ENCODE peak calls at places on chromosome 11, in five cellular contexts. N is tibial artery, Y is lower lobe of right lung, G is right lobe of liver, U is A549. H is an unnamed sample. For H3K4me1, the result is how much of the 10 kb centered on the place peaks cover.

GRCh38 chr11:77035580-77035979 is 1.4 kb downstream of the B3GNT6 start:
- DNase-seq in Y (no peak), U (peak), G (no peak), N (no peak), H (no peak)

GRCh38 chr11:104968365-104968855 is at the start of gene CASP4:
- DNase-seq in U (peak), Y (no peak), G (no peak), N (no peak), H (no peak)

GRCh38 chr11:613369-613968 is 2.3 kb downstream of the IRF7 start:
- DNase-seq in U (peak), G (peak), N (peak), Y (peak), H (no peak)

GRCh38 chr11:130448416-130449068 is at the start of gene ADAMTS15:
- DNase-seq in U (peak), N (peak), G (peak), Y (peak), H (peak)

GRCh38 chr11:27239305-27239942 is 123.6 kb downstream of the CCDC34 start:
- DNase-seq in G (no peak), N (peak), Y (no peak), U (no peak), H (no peak)

GRCh38 chr11:36672815-36673450 is 74.9 kb upstream of the RAG2 start:
- DNase-seq in N (no peak), Y (no peak), G (no peak), U (peak), H (no peak)

GRCh38 chr11:65623177-65623576 is 7.6 kb downstream of the PCNX3 start:
- DNase-seq in Y (no peak), U (no peak), G (no peak), N (no peak), H (no peak)

GRCh38 chr11:76041208-76041607 is 165.1 kb downstream of the WNT11 start:
- DNase-seq in U (peak), G (no peak), N (no peak), Y (no peak), H (no peak)

GRCh38 chr11:58770627-58771457 is 39.1 kb upstream of the GLYAT start:
- DNase-seq in Y (no peak), N (no peak), U (peak), G (no peak), H (no peak)

GRCh38 chr11:108853864-108854263 is 189.0 kb downstream of the DDX10 start:
- DNase-seq in G (no peak), N (no peak), U (no peak), Y (no peak), H (no peak)

GRCh38 chr11:44542372-44542771 is 23.1 kb upstream of the CD82 start:
- DNase-seq in Y (no peak), N (no peak), U (no peak), G (no peak), H (no peak)

GRCh38 chr11:119446434-119446833 is 23.5 kb upstream of the THY1 start:
- DNase-seq in Y (no peak), U (no peak), N (no peak), G (no peak), H (no peak)

GRCh38 chr11:69948256-69949141 is 129.3 kb upstream of the FGF3 start:
- DNase-seq in Y (no peak), N (no peak), G (peak), U (peak), H (no peak)

GRCh38 chr11:132821027-132821426 is 711.3 kb downstream of the OPCML start:
- DNase-seq in G (no peak), Y (no peak), N (no peak), U (no peak), H (no peak)

GRCh38 chr11:86594746-86595145 is 77.7 kb downstream of the ME3 start:
- DNase-seq in Y (no peak), N (no peak), U (no peak), G (no peak), H (no peak)

GRCh38 chr11:105589346-105589745 is 20.5 kb upstream of the GRIA4 start:
- DNase-seq in N (no peak), Y (no peak), U (no peak), G (no peak), H (no peak)

GRCh38 chr11:87879118-87879517 is 296.1 kb downstream of the RAB38 start:
- DNase-seq in N (no peak), Y (no peak), U (no peak), G (no peak), H (no peak)

GRCh38 chr11:82523141-82523540 is 210.5 kb downstream of the FAM181B start:
- DNase-seq in G (no peak), U (no peak), N (peak), Y (no peak), H (peak)

GRCh38 chr11:130999086-130999485 is 82.8 kb upstream of the SNX19 start:
- DNase-seq in N (no peak), U (no peak), Y (no peak), G (no peak), H (no peak)

GRCh38 chr11:117076941-117077659 is 21.1 kb downstream of the SIK3 start:
- DNase-seq in Y (no peak), U (no peak), N (no peak), G (no peak), H (no peak)

GRCh38 chr11:61482513-61482912 is 26.0 kb upstream of the LRRC10B start:
- DNase-seq in Y (no peak), N (no peak), G (no peak), U (peak), H (no peak)

GRCh38 chr11:63888170-63889086 is 28.5 kb downstream of the RCOR2 start:
- DNase-seq in Y (peak), N (peak), U (peak), G (peak), H (peak)

GRCh38 chr11:71137376-71137775 is 115.0 kb downstream of the SHANK2 start:
- DNase-seq in G (no peak), N (no peak), Y (no peak), U (no peak), H (no peak)

GRCh38 chr11:124329787-124330478 is 9.9 kb upstream of the OR8D2 start:
- DNase-seq in U (no peak), N (no peak), G (no peak), Y (no peak), H (no peak)

GRCh38 chr11:70930215-70930614 is 322.2 kb downstream of the SHANK2 start:
- DNase-seq in G (no peak), U (no peak), Y (no peak), N (no peak), H (no peak)

GRCh38 chr11:111339758-111340388 is 39.2 kb downstream of the POU2AF1 start:
- DNase-seq in Y (no peak), N (no peak), U (no peak), G (no peak), H (no peak)

GRCh38 chr11:125313271-125314222 is 149.0 kb downstream of the PKNOX2 start:
- DNase-seq in G (no peak), Y (no peak), N (no peak), U (no peak), H (no peak)

GRCh38 chr11:107275632-107276031 is 182.0 kb downstream of the CWF19L2 start:
- DNase-seq in U (peak), N (no peak), Y (no peak), G (no peak), H (no peak)

GRCh38 chr11:118834428-118835028 is 43.6 kb upstream of the DDX6 start:
- DNase-seq in U (no peak), G (no peak), N (no peak), Y (no peak), H (no peak)

GRCh38 chr11:1153951-1154487 is 3.7 kb upstream of the MUC5AC start:
- DNase-seq in N (peak), G (peak), Y (peak), U (peak), H (peak)

GRCh38 chr11:110147965-110148709 is 54.9 kb downstream of the ZC3H12C start:
- DNase-seq in Y (no peak), G (no peak), U (peak), N (no peak), H (no peak)

GRCh38 chr11:45163956-45164575 is 17.6 kb downstream of the PRDM11 start:
- DNase-seq in G (no peak), U (no peak), Y (no peak), N (no peak), H (peak)

GRCh38 chr11:128463386-128463829 is 124.0 kb downstream of the ETS1 start:
- DNase-seq in G (no peak), N (peak), U (no peak), Y (no peak), H (no peak)

GRCh38 chr11:75538150-75538942 is 12.6 kb upstream of the GDPD5 start:
- DNase-seq in G (no peak), U (no peak), Y (peak), N (no peak), H (no peak)

GRCh38 chr11:129368889-129369672 is 6.6 kb upstream of the BARX2 start:
- DNase-seq in G (no peak), Y (no peak), N (no peak), U (no peak), H (no peak)

GRCh38 chr11:69704508-69705245 is 855 bp upstream of the FGF19 start:
- DNase-seq in Y (no peak), N (no peak), U (peak), G (no peak), H (no peak)

GRCh38 chr11:926341-926916 is 759 bp downstream of the AP2A2 start:
- DNase-seq in Y (no peak), U (peak), N (peak), G (no peak), H (no peak)

GRCh38 chr11:73286240-73286810 is 14.2 kb downstream of the P2RY6 start:
- DNase-seq in Y (no peak), N (no peak), G (no peak), U (no peak), H (no peak)

GRCh38 chr11:73290536-73290935 is 17.5 kb upstream of the ARHGEF17 start:
- DNase-seq in G (peak), N (no peak), U (no peak), Y (no peak), H (no peak)

GRCh38 chr11:73287400-73288101 is 15.4 kb downstream of the P2RY6 start:
- DNase-seq in Y (no peak), G (peak), U (peak), N (no peak), H (no peak)

GRCh38 chr11:73288873-73289707 is 17.0 kb downstream of the P2RY6 start:
- DNase-seq in Y (peak), N (peak), U (peak), G (peak), H (peak)

DNA sequence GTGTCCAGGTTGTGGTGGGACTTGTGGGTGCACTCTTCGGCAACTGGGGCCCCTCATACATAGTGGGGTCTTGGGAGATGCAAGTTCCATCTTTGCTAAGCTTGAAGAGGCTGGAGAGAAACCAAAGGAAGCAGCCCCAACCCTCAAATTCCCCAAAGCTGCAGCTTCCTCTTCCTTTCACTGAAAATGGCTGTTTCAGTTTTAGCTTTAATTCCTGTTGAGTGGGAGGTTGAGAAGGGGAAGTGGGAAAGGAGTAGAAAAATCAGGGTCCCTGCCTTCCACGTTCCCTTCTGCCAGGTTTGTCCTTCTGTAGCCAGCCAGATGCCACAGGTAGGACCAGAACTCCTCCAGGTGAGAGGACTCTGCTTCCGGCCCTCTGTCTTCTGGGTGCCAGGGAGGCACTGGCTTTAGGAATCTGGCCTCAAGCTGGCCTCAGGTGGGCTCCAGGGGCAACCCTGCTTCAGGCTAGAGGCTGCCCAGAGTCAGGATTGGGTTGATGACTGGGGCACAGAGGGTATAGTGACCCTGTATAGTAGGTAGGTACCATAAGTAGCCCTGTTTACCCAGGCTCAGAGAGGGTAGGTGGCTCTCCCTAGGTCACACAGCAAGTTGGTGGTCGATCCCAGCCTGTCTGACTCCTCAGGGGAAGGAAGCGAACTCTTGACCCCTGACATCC is 16.2 kb downstream of the P2RY6 start:
- DNase-seq in N (no peak), Y (no peak), G (peak), U (no peak), H (no peak)
- H3K4me1 ChIP-seq in N (under half), Y (under half), G (under half), U (under half), H (under half)

DNA sequence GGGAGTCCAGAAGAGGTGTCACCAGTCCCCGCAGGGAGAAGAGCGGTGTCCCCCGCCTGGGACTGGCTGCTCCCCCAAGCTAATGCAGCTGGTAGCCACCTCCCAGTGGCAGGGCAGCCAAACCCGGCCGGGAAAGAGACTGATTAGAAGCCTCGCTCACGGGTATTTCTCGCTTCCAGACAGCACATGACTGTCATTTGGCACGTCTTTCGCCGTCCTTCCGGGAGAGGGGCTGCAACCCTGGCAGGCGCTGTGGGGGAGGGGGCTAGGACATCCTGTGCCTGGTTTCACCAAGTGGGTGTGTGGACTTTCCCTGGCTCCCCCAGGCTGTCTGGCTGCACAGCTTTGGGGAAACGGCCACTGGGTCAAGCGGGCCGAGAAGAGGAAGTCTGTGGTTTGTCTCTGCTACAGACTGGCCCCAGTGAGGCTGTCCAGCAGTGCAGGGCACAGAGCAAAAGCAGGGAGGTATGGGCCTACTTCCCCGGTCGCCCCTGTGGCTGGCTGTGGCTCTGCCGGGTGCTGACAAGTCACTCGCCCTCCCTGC is 3.8 kb downstream of the CD81 start:
- DNase-seq in G (peak), U (no peak), N (peak), Y (peak), H (peak)
- H3K4me1 ChIP-seq in G (under half), U (half or more), N (under half), Y (half or more), H (half or more)

DNA sequence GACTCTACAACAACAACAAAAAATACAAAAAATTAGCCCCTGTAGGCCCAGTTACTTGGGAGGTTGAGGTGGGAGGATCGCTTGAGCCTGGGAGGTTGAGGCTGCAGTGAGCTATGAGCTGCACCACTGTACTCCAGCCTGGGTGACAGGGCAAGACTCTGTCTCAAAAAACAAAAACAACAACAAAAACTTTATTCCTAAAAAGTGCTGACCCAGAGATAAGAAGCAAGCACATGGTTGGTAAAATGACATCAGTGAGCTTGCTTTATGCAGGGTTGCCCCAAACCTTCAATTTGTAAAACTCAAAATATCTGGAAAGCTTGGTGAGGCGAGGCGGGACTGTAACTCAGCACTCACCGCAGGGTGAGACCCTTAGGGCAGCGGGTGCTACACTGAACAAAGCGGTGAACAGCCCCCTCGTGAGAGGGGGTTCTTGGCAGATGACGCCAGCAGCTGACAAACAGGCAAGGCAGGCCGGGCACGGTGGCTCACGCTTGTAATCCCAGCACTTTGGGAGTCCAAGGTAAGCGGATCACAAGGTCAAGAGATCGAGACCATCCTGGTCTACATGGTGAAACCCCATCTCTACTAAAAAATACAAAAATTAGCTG is 3.5 kb upstream of the TCIRG1 start:
- DNase-seq in Y (no peak), G (no peak), U (no peak), N (no peak), H (no peak)
- H3K4me1 ChIP-seq in Y (half or more), G (under half), U (under half), N (under half), H (under half)

GRCh38 chr11:103016031-103016430 is 60.5 kb upstream of the MMP13 start:
- DNase-seq in G (no peak), N (no peak), U (no peak), Y (no peak), H (no peak)
- H3K4me1 ChIP-seq in G (under half), N (under half), U (under half), Y (under half), H (under half)

DNA sequence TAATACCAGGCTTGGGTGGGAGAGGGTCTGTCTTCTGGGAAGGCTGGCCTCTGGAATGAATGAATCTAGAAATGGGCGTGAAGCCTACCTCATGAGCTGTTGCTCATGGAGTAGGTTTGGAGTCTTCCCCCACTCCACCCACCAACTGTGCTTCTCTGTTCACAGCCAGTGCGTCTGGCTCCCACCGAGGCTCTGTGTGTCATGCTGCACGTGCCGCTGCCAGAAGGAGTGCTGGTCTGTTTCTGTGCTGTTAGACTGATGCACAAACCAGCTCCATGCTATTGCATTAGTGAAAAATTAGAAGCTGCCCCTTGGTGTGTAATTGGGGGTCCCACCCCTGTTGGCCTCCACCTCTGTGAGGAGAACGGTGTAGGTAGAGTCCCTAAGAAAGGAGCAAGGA is 132.3 kb upstream of the PARVA start:
- DNase-seq in G (no peak), N (peak), U (no peak), Y (no peak), H (peak)
- H3K4me1 ChIP-seq in G (under half), N (under half), U (under half), Y (under half), H (half or more)

DNA sequence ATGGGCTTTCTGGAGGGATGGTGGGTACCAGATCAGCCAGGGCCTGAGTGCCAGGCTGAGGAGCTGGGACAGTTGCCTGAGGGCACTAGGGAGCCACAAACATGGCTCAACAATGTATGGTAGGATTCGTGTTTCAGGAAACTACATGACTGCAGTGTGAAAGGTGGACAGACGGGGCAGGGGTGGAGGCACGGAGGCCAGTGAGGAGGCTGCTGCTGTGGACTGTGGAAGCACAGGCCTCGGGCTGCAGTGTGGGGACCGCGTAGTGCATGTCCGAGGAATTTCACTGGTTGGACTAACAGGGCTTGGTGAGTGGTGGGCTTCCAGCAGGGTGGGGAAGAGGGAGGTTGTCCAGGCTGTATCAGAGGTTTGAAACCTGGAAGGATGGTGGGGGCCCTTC is 7.8 kb downstream of the P2RY2 start:
- DNase-seq in G (no peak), U (no peak), N (no peak), Y (no peak), H (peak)
- H3K4me1 ChIP-seq in G (under half), U (under half), N (under half), Y (under half), H (under half)